ENCODE peak calls at places on chromosome 18, in eight cellular contexts. J, B, L, M, X, T, Z and G are unnamed samples.

GRCh38 chr18:48840491-48840877 is 110.3 kb downstream of the SMAD7 start:
- DNase-seq in J (no peak), B (no peak), L (no peak), M (no peak), X (no peak), T (no peak), Z (no peak), G (no peak)

GRCh38 chr18:2847341-2848144 is 737 bp downstream of the EMILIN2 start:
- DNase-seq in J (no peak), B (no peak), L (peak; percentile 88), M (peak; percentile 35), X (peak; percentile 83), T (no peak), Z (no peak), G (peak; percentile 70)

GRCh38 chr18:10124071-10124470 is 210.3 kb downstream of the VAPA start:
- DNase-seq in J (no peak), B (no peak), L (no peak), M (no peak), X (no peak), T (no peak), Z (no peak), G (no peak)

GRCh38 chr18:26741041-26741440 is 124.5 kb downstream of the AQP4 start:
- DNase-seq in J (no peak), B (no peak), L (no peak), M (no peak), X (no peak), T (no peak), Z (peak; percentile 9), G (no peak)

GRCh38 chr18:9688036-9688741 is 19.9 kb upstream of the RAB31 start:
- DNase-seq in J (no peak), B (no peak), L (no peak), M (no peak), X (no peak), T (no peak), Z (no peak), G (no peak)

GRCh38 chr18:58507881-58508280 is 121.0 kb downstream of the ALPK2 start:
- DNase-seq in J (no peak), B (no peak), L (no peak), M (no peak), X (no peak), T (no peak), Z (no peak), G (no peak)

GRCh38 chr18:74273394-74273793 is 18.4 kb downstream of the CYB5A start:
- DNase-seq in J (no peak), B (no peak), L (no peak), M (no peak), X (no peak), T (no peak), Z (no peak), G (no peak)

GRCh38 chr18:75124967-75125358 is 84.0 kb downstream of the PTGR3 start:
- DNase-seq in J (no peak), B (no peak), L (no peak), M (no peak), X (no peak), T (no peak), Z (no peak), G (no peak)

GRCh38 chr18:79919089-79919488 is 32.4 kb downstream of the SLC66A2 start:
- DNase-seq in J (no peak), B (no peak), L (no peak), M (no peak), X (no peak), T (no peak), Z (no peak), G (peak; percentile 76)

GRCh38 chr18:57095884-57096283 is 51.0 kb upstream of the BOD1L2 start:
- DNase-seq in J (no peak), B (peak; percentile 19), L (no peak), M (peak; percentile 36), X (no peak), T (peak; percentile 5), Z (peak; percentile 4), G (no peak)

GRCh38 chr18:12657048-12657848 is 659 bp downstream of the SPIRE1 start:
- DNase-seq in J (no peak), B (no peak), L (peak; percentile 91), M (peak; percentile 49), X (peak; percentile 76), T (no peak), Z (peak; percentile 32), G (no peak)

GRCh38 chr18:60965856-60966255 is 367.4 kb upstream of the CDH20 start:
- DNase-seq in J (no peak), B (no peak), L (no peak), M (peak; percentile 13), X (no peak), T (no peak), Z (no peak), G (no peak)

GRCh38 chr18:6326566-6326965 is 88.1 kb downstream of the L3MBTL4 start:
- DNase-seq in J (no peak), B (no peak), L (no peak), M (no peak), X (no peak), T (no peak), Z (no peak), G (no peak)

GRCh38 chr18:8870528-8870927 is 165.2 kb downstream of the MTCL1 start:
- DNase-seq in J (peak; percentile 89), B (no peak), L (no peak), M (no peak), X (no peak), T (no peak), Z (no peak), G (no peak)